ENCODE peak calls at places on chromosome 9, in ten cellular contexts. F is BE2C, L is neural crest cell, E is ovary, U is AG09309, V is left lung, X is epithelial cell of proximal tubule, S is heart left ventricle, T is lower leg skin, Q is breast epithelium. W is an unnamed sample.

GRCh38 chr9:3268260-3268659 is 257.5 kb downstream of the RFX3 start:
- DNase-seq in T (no peak), S (no peak), Q (no peak), L (no peak), V (no peak), X (no peak), E (no peak), U (no peak), F (no peak), W (no peak)

GRCh38 chr9:4305065-4305481 is 5.2 kb upstream of the GLIS3 start:
- DNase-seq in E (no peak), V (no peak), F (no peak), T (no peak), L (no peak), S (no peak), U (no peak), X (peak; percentile 68), Q (no peak), W (no peak)

GRCh38 chr9:138117836-138118235 is 240.3 kb downstream of the CACNA1B start:
- DNase-seq in Q (peak; percentile 24), F (no peak), L (no peak), V (peak; percentile 19), U (no peak), T (no peak), E (no peak), X (no peak), S (no peak), W (no peak)

GRCh38 chr9:131715906-131716305 is 24.0 kb downstream of the RAPGEF1 start:
- DNase-seq in F (no peak), L (no peak), Q (no peak), S (peak; percentile 73), U (no peak), X (no peak), T (no peak), E (no peak), V (no peak), W (no peak)

GRCh38 chr9:15287309-15287708 is 19.7 kb downstream of the TTC39B start:
- DNase-seq in Q (no peak), V (no peak), L (no peak), T (no peak), E (no peak), S (no peak), F (no peak), X (no peak), U (no peak), W (no peak)

GRCh38 chr9:111730937-111731567 is 63.7 kb downstream of the SHOC1 start:
- DNase-seq in L (no peak), X (peak; percentile 32), U (no peak), V (no peak), E (no peak), F (no peak), S (no peak), Q (no peak), T (no peak), W (no peak)

GRCh38 chr9:37938121-37938906 is 34.4 kb upstream of the SLC25A51 start:
- DNase-seq in E (no peak), V (peak; percentile 73), S (peak; percentile 38), U (peak; percentile 56), X (no peak), Q (no peak), T (no peak), L (no peak), F (peak; percentile 91), W (no peak)

GRCh38 chr9:69535911-69536310 is 136.3 kb downstream of the APBA1 start:
- DNase-seq in U (peak; percentile 11), E (no peak), Q (no peak), T (no peak), S (no peak), X (no peak), L (no peak), V (no peak), F (no peak), W (no peak)

GRCh38 chr9:135343733-135344522 is 135.7 kb upstream of the PPP1R26 start:
- DNase-seq in L (peak; percentile 86), X (no peak), S (peak; percentile 60), T (peak; percentile 20), U (no peak), E (peak; percentile 80), F (peak; percentile 97), Q (no peak), V (peak; percentile 90), W (peak; percentile 93)

GRCh38 chr9:4382722-4383317 is 83.0 kb upstream of the GLIS3 start:
- DNase-seq in E (no peak), U (no peak), V (no peak), F (no peak), L (peak; percentile 5), T (no peak), Q (no peak), S (no peak), X (no peak), W (no peak)

GRCh38 chr9:131578778-131579504 is 33.6 kb downstream of the PRRT1B start:
- DNase-seq in V (peak; percentile 80), L (no peak), T (no peak), S (no peak), X (no peak), E (peak; percentile 64), Q (no peak), U (no peak), F (no peak), W (no peak)

GRCh38 chr9:120877276-120878034 is 467 bp upstream of the PHF19 start:
- DNase-seq in F (peak; percentile 88), T (no peak), X (no peak), Q (no peak), V (peak; percentile 92), S (peak; percentile 70), E (peak; percentile 87), U (no peak), L (peak; percentile 65), W (peak; percentile 69)

GRCh38 chr9:120875643-120875953 is 1.4 kb downstream of the PHF19 start:
- DNase-seq in S (no peak), E (no peak), V (no peak), T (no peak), F (no peak), L (no peak), U (no peak), X (no peak), Q (no peak), W (no peak)

GRCh38 chr9:120875954-120876841 is 790 bp downstream of the PHF19 start:
- DNase-seq in F (peak; percentile 86), V (peak; percentile 95), L (peak; percentile 61), Q (peak; percentile 73), E (peak; percentile 88), U (no peak), S (peak; percentile 84), T (peak; percentile 75), X (no peak), W (peak; percentile 64)

GRCh38 chr9:120878188-120879130 is 1.5 kb upstream of the PHF19 start:
- DNase-seq in Q (no peak), V (no peak), E (no peak), X (no peak), U (no peak), S (no peak), L (no peak), T (no peak), F (no peak), W (no peak)

DNA sequence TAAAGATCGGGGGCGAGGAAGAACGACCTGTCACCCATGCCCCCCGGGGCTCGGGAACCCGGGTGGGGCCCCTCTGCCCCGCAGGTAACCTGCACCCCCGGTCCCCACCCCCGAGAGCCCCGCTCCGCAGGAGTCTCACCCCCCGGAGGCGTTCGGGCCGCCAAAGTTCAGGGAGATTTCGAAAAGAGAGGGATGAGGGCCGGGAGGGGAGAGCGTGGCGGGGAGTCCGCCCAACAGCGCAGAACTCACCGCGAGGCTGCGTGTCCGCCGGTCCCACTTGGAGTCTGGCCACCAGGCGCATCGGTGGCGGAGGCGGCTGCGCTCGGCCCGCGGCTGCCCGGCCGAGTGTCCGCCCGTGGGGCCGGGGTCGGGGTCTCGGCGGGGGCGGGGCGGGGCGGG is at the start of gene PHF19:
- DNase-seq in U (no peak), Q (no peak), E (no peak), L (no peak), V (peak; percentile 85), S (no peak), X (no peak), T (no peak), F (peak; percentile 71), W (peak; percentile 54)
- TF ChIP-seq CTCF in U (no peak), Q (no peak), E (no peak), L (no peak), V (no peak), S (no peak), X (no peak), T (no peak), F (no peak), W (no peak)

GRCh38 chr9:136742640-136743391 is at the start of gene LCN10:
- DNase-seq in L (no peak), V (peak; percentile 75), X (no peak), S (no peak), Q (no peak), T (no peak), U (no peak), F (no peak), E (no peak), W (no peak)
- TF ChIP-seq CTCF in L (peak; percentile 55), V (no peak), X (peak; percentile 32), S (peak; percentile 15), Q (no peak), T (no peak), U (peak; percentile 47), F (peak; percentile 9), E (no peak), W (no peak)

GRCh38 chr9:96875460-96876142 is 21.3 kb upstream of the ZNF782 start:
- DNase-seq in F (peak; percentile 88), V (peak; percentile 81), T (no peak), S (peak; percentile 22), Q (no peak), U (no peak), X (no peak), E (no peak), L (peak; percentile 80), W (peak; percentile 88)
- TF ChIP-seq CTCF in F (peak; percentile 43), V (no peak), T (no peak), S (no peak), Q (no peak), U (no peak), X (peak; percentile 56), E (no peak), L (peak; percentile 55), W (no peak)

GRCh38 chr9:79572032-79572890 is 496 bp downstream of the TLE4 start:
- DNase-seq in L (peak; percentile 48), S (peak; percentile 27), T (peak; percentile 31), U (no peak), F (peak; percentile 63), Q (no peak), E (no peak), X (no peak), V (peak; percentile 91), W (peak; percentile 71)

GRCh38 chr9:79574166-79574565 is 2.4 kb downstream of the TLE4 start:
- DNase-seq in U (no peak), T (no peak), S (no peak), X (no peak), L (no peak), Q (no peak), E (no peak), F (no peak), V (no peak), W (no peak)

GRCh38 chr9:79571309-79572031 is at the start of gene TLE4:
- DNase-seq in F (peak; percentile 100), L (peak; percentile 97), X (peak; percentile 98), Q (peak; percentile 99), T (peak; percentile 100), V (peak; percentile 99), U (peak; percentile 100), S (peak; percentile 100), E (peak; percentile 100), W (peak; percentile 99)

GRCh38 chr9:79573697-79573976 is 1.9 kb downstream of the TLE4 start:
- DNase-seq in U (no peak), S (no peak), F (no peak), Q (no peak), X (no peak), V (no peak), E (no peak), T (no peak), L (no peak), W (no peak)

GRCh38 chr9:79572891-79573696 is 1.3 kb downstream of the TLE4 start:
- DNase-seq in U (no peak), X (no peak), T (peak; percentile 25), L (peak; percentile 33), F (peak; percentile 38), E (peak; percentile 73), Q (peak; percentile 52), V (peak; percentile 93), S (peak; percentile 55), W (peak; percentile 51)
- TF ChIP-seq CTCF in U (no peak), X (no peak), T (no peak), L (no peak), F (no peak), E (no peak), Q (no peak), V (no peak), S (peak; percentile 27), W (no peak)